ENCODE peak calls at places on chromosomes 16 and 17, in five cellular contexts. L, P, J, G and C are unnamed samples.

GRCh38 chr17:40312131-40312731 is 3.3 kb downstream of the RARA start:
- DNase-seq in L (no peak), J (peak), P (no peak), G (no peak), C (no peak)

GRCh38 chr17:20961551-20961950 is 81.3 kb downstream of the USP22 start:
- DNase-seq in L (no peak), J (peak), P (no peak), G (peak), C (no peak)

GRCh38 chr17:75681289-75681688 is 14.2 kb downstream of the SAP30BP start:
- DNase-seq in G (peak), L (no peak), J (peak), P (no peak), C (no peak)

GRCh38 chr17:62052765-62053338 is 12.2 kb downstream of the MED13 start:
- DNase-seq in P (no peak), J (no peak), L (no peak), G (no peak), C (no peak)

GRCh38 chr16:78973041-78973440 is 627.5 kb downstream of the MAF start:
- DNase-seq in P (no peak), G (no peak), L (no peak), J (no peak), C (no peak)

GRCh38 chr16:1009358-1010150 is 28.0 kb downstream of the SOX8 start:
- DNase-seq in P (no peak), G (no peak), J (no peak), L (no peak), C (no peak)

GRCh38 chr17:63249256-63250006 is 196.7 kb downstream of the CYB561 start:
- DNase-seq in G (peak), L (no peak), P (no peak), J (no peak), C (no peak)

GRCh38 chr16:69747115-69747514 is 7.6 kb downstream of the NOB1 start:
- DNase-seq in J (no peak), P (no peak), L (no peak), G (no peak), C (no peak)

GRCh38 chr17:15999974-16000827 is 577 bp downstream of the TTC19 start:
- DNase-seq in P (peak), L (peak), G (peak), J (peak), C (peak)